ENCODE peak calls at places on chromosomes 7 and 10, in seven cellular contexts. One of them, this sample, is unnamed.

GRCh38 chr10:43440782-43441134 is 3.8 kb downstream of the ZNF487 start:
- DNase-seq in H1: no peak
- DNase-seq in K562: no peak
- DNase-seq in HCT116: no peak
- DNase-seq in GM12878: no peak
- DNase-seq in SK-N-SH: no peak
- DNase-seq in HepG2: no peak
- DNase-seq in this sample: no peak

GRCh38 chr10:74104480-74104879 is 46.1 kb downstream of the AP3M1 start:
- DNase-seq in H1: no peak
- DNase-seq in K562: no peak
- DNase-seq in HCT116: no peak
- DNase-seq in GM12878: no peak
- DNase-seq in SK-N-SH: no peak
- DNase-seq in HepG2: no peak
- DNase-seq in this sample: no peak

GRCh38 chr7:81618400-81619014 is 151.3 kb downstream of the HGF start:
- DNase-seq in H1: no peak
- DNase-seq in K562: no peak
- DNase-seq in HCT116: peak
- DNase-seq in GM12878: no peak
- DNase-seq in SK-N-SH: no peak
- DNase-seq in HepG2: peak
- DNase-seq in this sample: no peak

GRCh38 chr7:72781161-72781560 is 46.8 kb downstream of the TYW1B start:
- DNase-seq in H1: no peak
- DNase-seq in K562: no peak
- DNase-seq in HCT116: no peak
- DNase-seq in GM12878: no peak
- DNase-seq in SK-N-SH: no peak
- DNase-seq in HepG2: no peak
- DNase-seq in this sample: no peak

GRCh38 chr10:62502995-62503613 is 128.9 kb downstream of the ZNF365 start:
- DNase-seq in H1: no peak
- DNase-seq in K562: no peak
- DNase-seq in HCT116: no peak
- DNase-seq in GM12878: no peak
- DNase-seq in SK-N-SH: no peak
- DNase-seq in HepG2: no peak
- DNase-seq in this sample: no peak

GRCh38 chr7:39304683-39305405 is 261.4 kb upstream of the YAE1 start:
- DNase-seq in H1: no peak
- DNase-seq in K562: no peak
- DNase-seq in HCT116: no peak
- DNase-seq in GM12878: no peak
- DNase-seq in SK-N-SH: no peak
- DNase-seq in HepG2: no peak
- DNase-seq in this sample: no peak

GRCh38 chr7:72310301-72310700 is 101.8 kb downstream of the CALN1 start:
- DNase-seq in H1: no peak
- DNase-seq in K562: no peak
- DNase-seq in HCT116: no peak
- DNase-seq in GM12878: no peak
- DNase-seq in SK-N-SH: no peak
- DNase-seq in HepG2: no peak
- DNase-seq in this sample: no peak

GRCh38 chr10:8105932-8106331 is 51.4 kb downstream of the GATA3 start:
- DNase-seq in H1: no peak
- DNase-seq in K562: no peak
- DNase-seq in HCT116: no peak
- DNase-seq in GM12878: no peak
- DNase-seq in SK-N-SH: no peak
- DNase-seq in HepG2: no peak
- DNase-seq in this sample: no peak

GRCh38 chr7:117774943-117775342 is 98.3 kb downstream of the CTTNBP2 start:
- DNase-seq in H1: no peak
- DNase-seq in K562: no peak
- DNase-seq in HCT116: no peak
- DNase-seq in GM12878: no peak
- DNase-seq in SK-N-SH: no peak
- DNase-seq in HepG2: no peak
- DNase-seq in this sample: no peak

GRCh38 chr10:60032723-60033122 is 126.4 kb upstream of the CCDC6 start:
- DNase-seq in H1: no peak
- DNase-seq in K562: no peak
- DNase-seq in HCT116: peak
- DNase-seq in GM12878: peak
- DNase-seq in SK-N-SH: peak
- DNase-seq in HepG2: peak
- DNase-seq in this sample: peak

GRCh38 chr7:29488977-29489376 is 74.7 kb upstream of the PRR15 start:
- DNase-seq in H1: no peak
- DNase-seq in K562: no peak
- DNase-seq in HCT116: no peak
- DNase-seq in GM12878: no peak
- DNase-seq in SK-N-SH: no peak
- DNase-seq in HepG2: peak
- DNase-seq in this sample: no peak

GRCh38 chr10:131729361-131729760 is 171.4 kb upstream of the PPP2R2D start:
- DNase-seq in H1: no peak
- DNase-seq in K562: no peak
- DNase-seq in HCT116: no peak
- DNase-seq in GM12878: no peak
- DNase-seq in SK-N-SH: peak
- DNase-seq in HepG2: no peak
- DNase-seq in this sample: no peak

GRCh38 chr7:148334959-148335577 is 255.5 kb upstream of the C7orf33 start:
- DNase-seq in H1: no peak
- DNase-seq in K562: no peak
- DNase-seq in HCT116: no peak
- DNase-seq in GM12878: no peak
- DNase-seq in SK-N-SH: no peak
- DNase-seq in HepG2: no peak
- DNase-seq in this sample: peak

GRCh38 chr10:125169915-125170314 is 9.6 kb upstream of the CTBP2 start:
- DNase-seq in H1: no peak
- DNase-seq in K562: no peak
- DNase-seq in HCT116: no peak
- DNase-seq in GM12878: no peak
- DNase-seq in SK-N-SH: no peak
- DNase-seq in HepG2: no peak
- DNase-seq in this sample: no peak

GRCh38 chr7:86313842-86314241 is 329.9 kb upstream of the GRM3 start:
- DNase-seq in H1: no peak
- DNase-seq in K562: no peak
- DNase-seq in HCT116: no peak
- DNase-seq in GM12878: no peak
- DNase-seq in SK-N-SH: no peak
- DNase-seq in HepG2: no peak
- DNase-seq in this sample: peak

GRCh38 chr7:70589590-70589989 is 542.4 kb upstream of the GALNT17 start:
- DNase-seq in H1: no peak
- DNase-seq in K562: no peak
- DNase-seq in HCT116: no peak
- DNase-seq in GM12878: no peak
- DNase-seq in SK-N-SH: no peak
- DNase-seq in HepG2: no peak
- DNase-seq in this sample: no peak

GRCh38 chr7:108030536-108030935 is 27.6 kb upstream of the LAMB1 start:
- DNase-seq in H1: no peak
- DNase-seq in K562: no peak
- DNase-seq in HCT116: no peak
- DNase-seq in GM12878: no peak
- DNase-seq in SK-N-SH: no peak
- DNase-seq in HepG2: no peak
- DNase-seq in this sample: no peak

GRCh38 chr10:73894245-73894971 is 16.5 kb upstream of the PLAU start:
- DNase-seq in H1: no peak
- DNase-seq in K562: no peak
- DNase-seq in HCT116: no peak
- DNase-seq in GM12878: no peak
- DNase-seq in SK-N-SH: no peak
- DNase-seq in HepG2: no peak
- DNase-seq in this sample: no peak

GRCh38 chr10:124320778-124321432 is 97.8 kb downstream of the OAT start:
- DNase-seq in H1: no peak
- DNase-seq in K562: no peak
- DNase-seq in HCT116: no peak
- DNase-seq in GM12878: no peak
- DNase-seq in SK-N-SH: no peak
- DNase-seq in HepG2: no peak
- DNase-seq in this sample: no peak

GRCh38 chr10:114810926-114811325 is 10.7 kb upstream of the FHIP2A start:
- DNase-seq in H1: no peak
- DNase-seq in K562: no peak
- DNase-seq in HCT116: no peak
- DNase-seq in GM12878: no peak
- DNase-seq in SK-N-SH: no peak
- DNase-seq in HepG2: no peak
- DNase-seq in this sample: no peak

GRCh38 chr7:13989944-13990295 is 454 bp upstream of the ETV1 start:
- DNase-seq in H1: no peak
- DNase-seq in K562: no peak
- DNase-seq in HCT116: no peak
- DNase-seq in GM12878: no peak
- DNase-seq in SK-N-SH: no peak
- DNase-seq in HepG2: no peak
- DNase-seq in this sample: no peak
- TF ChIP-seq YY1 in H1: no peak
- TF ChIP-seq YY1 in K562: no peak
- TF ChIP-seq YY1 in HCT116: no peak
- TF ChIP-seq YY1 in GM12878: no peak
- TF ChIP-seq YY1 in SK-N-SH: no peak
- TF ChIP-seq YY1 in HepG2: no peak
- TF ChIP-seq YY1 in this sample: no peak

GRCh38 chr10:54559498-54559897 is 241.5 kb downstream of the PCDH15 start:
- DNase-seq in H1: no peak
- DNase-seq in K562: no peak
- DNase-seq in HCT116: no peak
- DNase-seq in GM12878: no peak
- DNase-seq in SK-N-SH: no peak
- DNase-seq in HepG2: no peak
- DNase-seq in this sample: no peak
- TF ChIP-seq YY1 in H1: no peak
- TF ChIP-seq YY1 in K562: no peak
- TF ChIP-seq YY1 in HCT116: no peak
- TF ChIP-seq YY1 in GM12878: no peak
- TF ChIP-seq YY1 in SK-N-SH: no peak
- TF ChIP-seq YY1 in HepG2: no peak
- TF ChIP-seq YY1 in this sample: no peak

DNA sequence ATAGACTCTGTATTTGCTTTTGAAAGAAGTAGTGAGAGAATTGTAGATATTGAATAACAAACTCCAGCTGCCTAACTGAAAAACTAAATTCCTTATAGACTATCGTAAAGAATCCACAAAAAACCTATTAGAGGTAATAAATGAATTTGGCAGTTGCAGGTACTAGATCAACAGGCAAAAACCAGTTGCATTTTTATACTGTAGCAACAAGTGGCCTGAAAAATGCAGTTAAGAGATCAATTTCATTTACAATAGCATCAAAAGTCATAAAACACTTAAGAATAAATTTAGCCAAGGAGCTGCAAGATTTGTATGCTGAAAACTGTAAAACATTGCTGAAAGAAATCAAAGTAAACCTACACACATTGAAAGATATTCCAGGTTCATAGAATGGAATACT is 70.3 kb downstream of the GALNT11 start:
- DNase-seq in H1: no peak
- DNase-seq in K562: no peak
- DNase-seq in HCT116: no peak
- DNase-seq in GM12878: no peak
- DNase-seq in SK-N-SH: no peak
- DNase-seq in HepG2: no peak
- DNase-seq in this sample: no peak
- TF ChIP-seq YY1 in H1: no peak
- TF ChIP-seq YY1 in K562: no peak
- TF ChIP-seq YY1 in HCT116: no peak
- TF ChIP-seq YY1 in GM12878: no peak
- TF ChIP-seq YY1 in SK-N-SH: no peak
- TF ChIP-seq YY1 in HepG2: no peak
- TF ChIP-seq YY1 in this sample: no peak

DNA sequence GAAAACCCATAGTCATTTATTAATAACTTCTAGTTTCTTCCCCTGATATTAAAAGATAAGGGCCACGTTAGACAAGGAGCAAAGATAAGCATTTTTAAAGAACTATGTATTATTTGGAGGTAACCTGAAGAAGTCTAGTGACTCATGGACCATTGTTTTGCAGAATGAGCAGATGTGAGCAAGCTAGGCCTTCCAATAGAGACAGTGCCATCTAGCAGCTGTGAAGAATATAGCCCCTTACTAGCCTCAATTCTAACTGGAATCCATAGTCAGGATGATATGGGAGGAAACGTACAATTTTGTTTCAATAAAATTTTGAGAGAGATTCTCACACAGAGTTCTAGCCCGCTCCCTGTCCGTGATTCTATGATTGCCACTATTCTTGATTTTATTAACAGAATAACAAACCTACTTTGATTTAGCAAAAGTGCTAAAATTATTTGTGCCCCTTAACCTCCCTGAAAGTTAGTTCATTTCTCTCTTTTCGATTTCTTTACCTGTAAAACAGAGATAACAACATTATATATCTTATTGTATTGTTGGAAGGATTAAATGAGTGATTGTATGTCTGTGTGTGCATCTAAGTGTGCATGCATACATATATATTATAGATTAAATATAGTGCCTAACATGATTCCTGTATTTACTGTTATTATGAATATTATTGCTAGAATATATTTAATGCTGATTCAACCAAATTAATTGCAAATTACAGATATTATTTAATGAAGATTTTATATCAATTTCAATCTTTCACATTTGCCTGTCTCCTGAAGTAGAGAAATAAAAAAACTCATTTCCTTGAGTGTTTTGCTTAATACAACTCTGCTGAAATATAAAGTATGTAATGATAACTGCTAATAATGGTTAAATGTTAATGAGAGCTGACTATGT is 22.7 kb downstream of the FAM237B start:
- DNase-seq in H1: no peak
- DNase-seq in K562: no peak
- DNase-seq in HCT116: peak
- DNase-seq in GM12878: no peak
- DNase-seq in SK-N-SH: peak
- DNase-seq in HepG2: peak
- DNase-seq in this sample: peak
- TF ChIP-seq YY1 in H1: no peak
- TF ChIP-seq YY1 in K562: no peak
- TF ChIP-seq YY1 in HCT116: no peak
- TF ChIP-seq YY1 in GM12878: no peak
- TF ChIP-seq YY1 in SK-N-SH: no peak
- TF ChIP-seq YY1 in HepG2: no peak
- TF ChIP-seq YY1 in this sample: no peak

This sample was measured in NT2/D1.